ENCODE peak calls at places on chromosomes 5 and 9, in four cellular contexts. One of them, this sample, is unnamed.

GRCh38 chr5:73284985-73285384 is 112.0 kb downstream of the TMEM174 start:
- DNase-seq in NT2/D1: no peak
- DNase-seq in HepG2: no peak
- DNase-seq in H1: no peak
- DNase-seq in this sample: no peak

GRCh38 chr9:120882935-120883607 is 6.1 kb upstream of the PHF19 start:
- DNase-seq in HepG2: no peak
- DNase-seq in H1: no peak
- DNase-seq in NT2/D1: no peak
- DNase-seq in this sample: no peak

GRCh38 chr9:125990793-125991220 is 243.6 kb downstream of the PBX3 start:
- DNase-seq in H1: no peak
- DNase-seq in HepG2: no peak
- DNase-seq in NT2/D1: no peak
- DNase-seq in this sample: no peak

GRCh38 chr9:75152416-75152815 is 64.1 kb downstream of the OSTF1 start:
- DNase-seq in HepG2: no peak
- DNase-seq in H1: no peak
- DNase-seq in NT2/D1: no peak
- DNase-seq in this sample: no peak

GRCh38 chr5:173498871-173499470 is 117.5 kb downstream of the BOD1 start:
- DNase-seq in H1: no peak
- DNase-seq in HepG2: peak
- DNase-seq in NT2/D1: peak
- DNase-seq in this sample: no peak

GRCh38 chr5:80705801-80706200 is 51.0 kb upstream of the DHFR start:
- DNase-seq in HepG2: no peak
- DNase-seq in H1: no peak
- DNase-seq in NT2/D1: no peak
- DNase-seq in this sample: no peak

GRCh38 chr5:180352976-180353225 is 235 bp downstream of the GFPT2 start:
- DNase-seq in HepG2: no peak
- DNase-seq in NT2/D1: no peak
- DNase-seq in H1: no peak
- DNase-seq in this sample: no peak

GRCh38 chr5:150272531-150272930 is 17.0 kb downstream of the CAMK2A start:
- DNase-seq in HepG2: peak
- DNase-seq in NT2/D1: no peak
- DNase-seq in H1: peak
- DNase-seq in this sample: no peak

GRCh38 chr5:86894006-86894560 is 276.3 kb downstream of the COX7C start:
- DNase-seq in HepG2: no peak
- DNase-seq in NT2/D1: no peak
- DNase-seq in H1: no peak
- DNase-seq in this sample: no peak

GRCh38 chr9:96604005-96604320 is 15.7 kb downstream of the CDC14B start:
- DNase-seq in NT2/D1: no peak
- DNase-seq in HepG2: no peak
- DNase-seq in H1: no peak
- DNase-seq in this sample: no peak

GRCh38 chr9:113042884-113043657 is 13.5 kb downstream of the ZFP37 start:
- DNase-seq in H1: no peak
- DNase-seq in NT2/D1: no peak
- DNase-seq in HepG2: no peak
- DNase-seq in this sample: no peak

GRCh38 chr5:16615737-16616535 is 861 bp downstream of the RETREG1 start:
- DNase-seq in NT2/D1: no peak
- DNase-seq in H1: no peak
- DNase-seq in HepG2: no peak
- DNase-seq in this sample: no peak

GRCh38 chr5:39494099-39494498 is 69.3 kb upstream of the DAB2 start:
- DNase-seq in HepG2: no peak
- DNase-seq in H1: no peak
- DNase-seq in NT2/D1: no peak
- DNase-seq in this sample: no peak

GRCh38 chr5:425714-426113 is 17.3 kb upstream of the EXOC3 start:
- DNase-seq in H1: no peak
- DNase-seq in NT2/D1: no peak
- DNase-seq in HepG2: no peak
- DNase-seq in this sample: no peak

GRCh38 chr9:125591245-125591644 is 115.8 kb downstream of the MAPKAP1 start:
- DNase-seq in NT2/D1: no peak
- DNase-seq in H1: no peak
- DNase-seq in HepG2: no peak
- DNase-seq in this sample: no peak

GRCh38 chr9:133467101-133467500 is 7.3 kb downstream of the CACFD1 start:
- DNase-seq in HepG2: no peak
- DNase-seq in NT2/D1: no peak
- DNase-seq in H1: no peak
- DNase-seq in this sample: no peak

GRCh38 chr9:71747572-71747971 is 20.7 kb downstream of the CEMIP2 start:
- DNase-seq in HepG2: no peak
- DNase-seq in H1: no peak
- DNase-seq in NT2/D1: no peak
- DNase-seq in this sample: no peak

GRCh38 chr5:10860645-10861455 is 99.8 kb upstream of the DAP start:
- DNase-seq in HepG2: no peak
- DNase-seq in H1: no peak
- DNase-seq in NT2/D1: no peak
- DNase-seq in this sample: no peak

GRCh38 chr9:109022909-109023308 is 9.6 kb upstream of the CTNNAL1 start:
- DNase-seq in HepG2: peak
- DNase-seq in H1: no peak
- DNase-seq in NT2/D1: no peak
- DNase-seq in this sample: no peak

GRCh38 chr5:66413931-66414330 is 182.3 kb upstream of the MAST4 start:
- DNase-seq in HepG2: no peak
- DNase-seq in NT2/D1: no peak
- DNase-seq in H1: no peak
- DNase-seq in this sample: no peak

GRCh38 chr9:79847074-79847473 is 275.3 kb downstream of the TLE4 start:
- DNase-seq in NT2/D1: no peak
- DNase-seq in H1: no peak
- DNase-seq in HepG2: no peak
- DNase-seq in this sample: no peak

GRCh38 chr5:124696898-124697297 is 49.5 kb downstream of the ZNF608 start:
- DNase-seq in H1: no peak
- DNase-seq in HepG2: no peak
- DNase-seq in NT2/D1: no peak
- DNase-seq in this sample: no peak

GRCh38 chr5:54217826-54218503 is 92.4 kb downstream of the ARL15 start:
- DNase-seq in H1: no peak
- DNase-seq in NT2/D1: peak
- DNase-seq in HepG2: peak
- DNase-seq in this sample: no peak

GRCh38 chr5:37619353-37619752 is 220.5 kb downstream of the GDNF start:
- DNase-seq in NT2/D1: no peak
- DNase-seq in HepG2: no peak
- DNase-seq in H1: no peak
- DNase-seq in this sample: no peak

GRCh38 chr5:150616024-150616470 is 24.4 kb upstream of the SYNPO start:
- DNase-seq in NT2/D1: no peak
- DNase-seq in HepG2: peak
- DNase-seq in H1: no peak
- DNase-seq in this sample: no peak

GRCh38 chr9:109969559-109970237 is 189.7 kb downstream of the PALM2AKAP2 start:
- DNase-seq in H1: no peak
- DNase-seq in HepG2: no peak
- DNase-seq in NT2/D1: no peak
- DNase-seq in this sample: no peak

GRCh38 chr9:96057155-96057554 is 181.7 kb downstream of the ERCC6L2 start:
- DNase-seq in NT2/D1: no peak
- DNase-seq in H1: no peak
- DNase-seq in HepG2: no peak
- DNase-seq in this sample: no peak

GRCh38 chr5:86684222-86684621 is 66.5 kb downstream of the COX7C start:
- DNase-seq in HepG2: no peak
- DNase-seq in NT2/D1: no peak
- DNase-seq in H1: no peak
- DNase-seq in this sample: no peak

GRCh38 chr9:1890806-1891205 is 124.3 kb upstream of the SMARCA2 start:
- DNase-seq in H1: no peak
- DNase-seq in HepG2: no peak
- DNase-seq in NT2/D1: no peak
- DNase-seq in this sample: no peak

GRCh38 chr9:126365780-126366179 is 39.2 kb downstream of the MVB12B start:
- DNase-seq in NT2/D1: no peak
- DNase-seq in H1: no peak
- DNase-seq in HepG2: no peak
- DNase-seq in this sample: no peak

GRCh38 chr5:10556331-10556807 is 7.5 kb upstream of the ANKRD33B start:
- DNase-seq in H1: no peak
- DNase-seq in NT2/D1: no peak
- DNase-seq in HepG2: no peak
- DNase-seq in this sample: no peak

GRCh38 chr5:176912115-176912514 is 13.0 kb upstream of the HK3 start:
- DNase-seq in H1: no peak
- DNase-seq in NT2/D1: no peak
- DNase-seq in HepG2: no peak
- DNase-seq in this sample: no peak

GRCh38 chr5:2899311-2899710 is 147.8 kb upstream of the IRX2 start:
- DNase-seq in HepG2: no peak
- DNase-seq in NT2/D1: no peak
- DNase-seq in H1: no peak
- DNase-seq in this sample: no peak

GRCh38 chr9:3578786-3579185 is 53.0 kb upstream of the RFX3 start:
- DNase-seq in HepG2: no peak
- DNase-seq in NT2/D1: no peak
- DNase-seq in H1: no peak
- DNase-seq in this sample: no peak

GRCh38 chr9:37374892-37375291 is 47.6 kb upstream of the GRHPR start:
- DNase-seq in HepG2: no peak
- DNase-seq in H1: no peak
- DNase-seq in NT2/D1: no peak
- DNase-seq in this sample: peak

DNA sequence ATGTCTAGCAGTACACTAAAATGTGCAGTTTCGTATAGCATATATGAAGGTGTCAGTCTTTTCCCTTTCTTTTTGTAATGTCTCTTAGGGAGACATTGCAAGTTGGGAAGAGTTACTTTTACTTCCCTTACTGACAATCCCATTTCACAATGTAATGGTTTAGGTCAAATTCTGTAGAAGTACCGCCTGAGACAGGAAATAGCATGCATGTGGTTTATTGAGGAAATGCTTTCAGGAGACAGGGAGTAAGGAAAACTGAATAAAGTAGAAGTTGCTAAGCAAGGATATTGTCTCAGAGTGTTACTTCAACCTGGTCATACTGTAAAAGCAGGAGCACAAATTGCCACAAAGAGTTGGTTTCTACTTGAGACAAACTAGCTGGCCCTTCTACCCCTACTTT is 32.1 kb upstream of the MSANTD3 start:
- DNase-seq in NT2/D1: no peak
- DNase-seq in H1: no peak
- DNase-seq in HepG2: no peak
- DNase-seq in this sample: no peak
- TF ChIP-seq SUZ12 in NT2/D1: no peak
- TF ChIP-seq SUZ12 in H1: no peak
- TF ChIP-seq SUZ12 in HepG2: no peak
- TF ChIP-seq SUZ12 in this sample: no peak

DNA sequence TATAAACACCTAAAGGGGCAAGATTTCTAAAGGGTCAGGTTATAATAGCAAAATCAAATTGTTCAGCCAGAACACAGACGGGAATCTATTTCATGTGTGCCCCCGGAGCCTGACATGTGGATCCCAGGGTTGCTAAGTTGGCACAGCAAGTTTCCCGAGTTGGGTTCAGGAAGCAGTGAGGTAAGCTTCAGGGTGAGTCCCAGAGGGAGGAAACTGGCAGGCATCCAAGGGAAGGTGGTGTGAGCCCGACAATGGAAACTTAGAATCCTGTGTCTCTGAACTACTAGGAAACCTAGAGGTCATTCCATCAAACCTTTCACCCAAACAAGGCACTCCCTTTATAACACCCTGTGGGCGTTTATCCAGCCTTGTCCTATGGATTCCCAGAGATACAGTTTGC is 98.4 kb downstream of the ADRB2 start:
- DNase-seq in HepG2: no peak
- DNase-seq in H1: no peak
- DNase-seq in NT2/D1: no peak
- DNase-seq in this sample: no peak
- TF ChIP-seq YY1 in HepG2: no peak
- TF ChIP-seq YY1 in H1: no peak
- TF ChIP-seq YY1 in NT2/D1: no peak
- TF ChIP-seq YY1 in this sample: no peak

DNA sequence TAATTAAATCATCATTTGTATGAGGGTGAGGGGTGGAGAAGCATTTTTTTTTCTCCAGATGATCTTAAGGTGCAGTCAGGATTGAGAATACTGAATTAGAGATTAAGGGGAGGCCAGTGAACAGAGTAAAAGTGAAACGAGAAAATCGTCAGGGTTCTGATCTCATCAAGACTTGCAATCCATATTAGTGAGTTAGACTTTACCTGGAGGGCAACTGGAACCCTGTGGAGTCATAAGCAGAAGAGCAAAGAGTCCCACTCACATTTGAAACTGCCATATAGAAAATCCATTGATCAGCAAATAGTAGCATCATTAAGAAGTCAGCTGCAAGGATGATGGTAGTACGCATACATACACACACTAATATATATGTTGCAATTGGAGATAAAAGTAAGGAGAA is 466.2 kb upstream of the PAPPA start:
- DNase-seq in NT2/D1: no peak
- DNase-seq in HepG2: no peak
- DNase-seq in H1: no peak
- DNase-seq in this sample: no peak
- TF ChIP-seq SUZ12 in NT2/D1: no peak
- TF ChIP-seq SUZ12 in HepG2: no peak
- TF ChIP-seq SUZ12 in H1: no peak
- TF ChIP-seq SUZ12 in this sample: no peak

DNA sequence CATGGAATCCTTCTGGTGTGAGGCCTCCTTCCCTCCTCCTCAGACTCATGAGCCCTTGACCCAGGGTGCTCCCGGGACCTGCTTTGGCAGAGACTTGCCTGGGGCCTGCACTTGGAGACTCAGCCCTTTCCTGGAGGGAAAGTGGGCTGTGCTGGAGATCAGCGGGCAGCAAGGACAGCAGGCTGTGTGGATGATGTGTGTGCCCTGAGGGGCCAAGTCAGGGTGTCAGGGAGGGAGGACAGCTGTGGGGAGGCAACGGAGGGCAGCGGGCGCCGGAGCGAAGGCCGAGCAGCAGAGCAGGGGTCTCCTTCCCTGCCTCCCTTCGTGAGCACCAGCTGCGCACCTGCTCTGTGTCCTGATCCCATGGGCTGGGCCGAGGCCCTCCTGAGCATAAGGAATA is 6.1 kb upstream of the CSF2 start:
- DNase-seq in H1: no peak
- DNase-seq in HepG2: no peak
- DNase-seq in NT2/D1: no peak
- DNase-seq in this sample: no peak
- TF ChIP-seq YY1 in H1: no peak
- TF ChIP-seq YY1 in HepG2: no peak
- TF ChIP-seq YY1 in NT2/D1: no peak
- TF ChIP-seq YY1 in this sample: no peak